ENCODE peak calls at places on chromosomes 11 and 22, in six cellular contexts. K is HL-60, Y is lung, A is A549, L is H1, B is foreskin fibroblast. E is an unnamed sample.

GRCh38 chr22:46370584-46371373 is 35.3 kb downstream of the TRMU start:
- DNase-seq in A (no peak), K (no peak), L (no peak), B (no peak), Y (no peak), E (no peak)

GRCh38 chr11:44408141-44408540 is 98.2 kb upstream of the ALX4 start:
- DNase-seq in B (no peak), Y (no peak), K (no peak), L (no peak), A (no peak), E (no peak)

GRCh38 chr11:119999220-119999619 is 138.7 kb downstream of the TRIM29 start:
- DNase-seq in K (no peak), A (no peak), B (no peak), Y (no peak), L (no peak), E (peak)

GRCh38 chr22:20777420-20778177 is 3.7 kb downstream of the SERPIND1 start:
- DNase-seq in L (no peak), B (peak), K (no peak), A (peak), Y (no peak), E (peak)

GRCh38 chr22:19524170-19525115 is at the start of gene CLDN5:
- DNase-seq in B (peak), Y (no peak), A (no peak), L (peak), K (peak), E (peak)

GRCh38 chr11:63912678-63913077 is 4.3 kb downstream of the RCOR2 start:
- DNase-seq in L (no peak), B (no peak), Y (no peak), A (no peak), K (no peak), E (no peak)

GRCh38 chr22:46376096-46376495 is 40.6 kb downstream of the TRMU start:
- DNase-seq in Y (no peak), A (no peak), B (no peak), L (no peak), K (no peak), E (no peak)

GRCh38 chr11:69044111-69045013 is 4.4 kb upstream of the TPCN2 start:
- DNase-seq in A (peak), Y (peak), L (peak), K (no peak), B (peak), E (peak)

GRCh38 chr11:71282581-71283351 is 30.4 kb upstream of the SHANK2 start:
- DNase-seq in Y (no peak), B (no peak), K (no peak), L (no peak), A (no peak), E (no peak)

GRCh38 chr22:19718255-19719054 is 4.2 kb downstream of the SEPTIN5 start:
- DNase-seq in K (no peak), Y (no peak), A (no peak), B (no peak), L (no peak), E (no peak)

GRCh38 chr11:113167599-113167998 is 146.8 kb upstream of the TTC12 start:
- DNase-seq in B (no peak), A (no peak), Y (no peak), K (no peak), L (no peak), E (no peak)

GRCh38 chr22:48503876-48504275 is 1323.8 kb downstream of the BRD1 start:
- DNase-seq in K (no peak), L (no peak), A (no peak), B (no peak), Y (no peak), E (no peak)

GRCh38 chr11:12052676-12053605 is 44.5 kb upstream of the DKK3 start:
- DNase-seq in K (no peak), Y (no peak), L (no peak), A (no peak), B (no peak), E (no peak)

GRCh38 chr11:26950260-26950719 is 43.6 kb upstream of the FIBIN start:
- DNase-seq in Y (peak), A (no peak), B (peak), K (no peak), L (no peak), E (peak)

GRCh38 chr11:66061268-66061667 is 8.8 kb upstream of the PACS1 start:
- DNase-seq in B (no peak), A (no peak), Y (no peak), K (no peak), L (no peak), E (no peak)

DNA sequence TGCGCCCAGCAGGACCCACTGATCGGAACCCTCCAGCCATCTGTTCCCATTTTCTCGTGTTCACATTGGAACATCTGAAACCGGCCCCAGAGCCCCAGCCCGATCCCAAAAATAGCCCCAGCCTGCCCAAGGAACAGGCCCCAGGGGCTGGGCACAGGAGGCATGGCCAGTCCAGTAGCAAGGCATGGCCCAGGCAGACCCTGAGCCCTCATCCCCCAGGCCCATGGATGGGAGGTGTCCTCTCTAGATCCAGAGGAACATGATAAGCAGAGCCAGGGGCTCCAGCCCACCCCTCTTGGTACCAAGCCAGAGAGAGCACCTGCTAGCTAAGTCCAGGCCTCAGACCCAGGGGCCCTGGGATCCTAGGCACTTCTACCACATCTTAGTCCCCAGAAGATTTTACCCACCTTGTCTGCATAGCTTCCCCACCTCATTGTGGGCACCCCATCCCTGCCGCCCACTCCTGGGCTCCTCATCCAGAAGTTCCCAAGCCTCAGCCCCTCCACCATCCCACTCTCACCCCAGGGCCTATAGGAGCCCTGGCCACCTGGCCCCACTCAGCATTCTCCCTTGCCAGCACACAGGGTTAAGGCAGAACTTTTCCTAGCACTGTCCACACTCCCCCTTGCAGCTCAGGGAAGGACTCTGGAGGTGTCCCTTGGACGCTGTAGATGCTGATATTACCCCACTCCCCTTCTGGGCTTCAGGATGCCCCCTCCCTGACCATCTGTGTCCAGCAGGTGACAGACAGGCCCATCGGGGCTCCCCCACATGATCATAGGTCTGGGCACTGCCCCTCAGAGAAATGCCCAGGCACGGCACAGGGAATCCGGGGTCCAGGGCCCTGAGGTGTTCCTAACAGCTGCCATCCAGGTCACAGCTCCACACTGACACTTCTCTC is 9.5 kb downstream of the BCL9L start:
- DNase-seq in B (no peak), Y (no peak), K (no peak), L (no peak), A (no peak), E (no peak)
- H3K4me3 ChIP-seq in B (peak), Y (no peak), K (no peak), L (no peak), A (peak), E (peak)

GRCh38 chr22:37544955-37545702 is 15.2 kb upstream of the CDC42EP1 start:
- DNase-seq in A (peak), K (no peak), L (peak), B (peak), Y (peak), E (peak)
- TF ChIP-seq CTCF in A (peak), K (peak), L (peak), B (peak), Y (peak), E (peak)

GRCh38 chr11:22193348-22194051 is 615 bp downstream of the ANO5 start:
- DNase-seq in B (peak), A (peak), K (no peak), L (peak), Y (peak), E (no peak)
- H3K4me3 ChIP-seq in B (peak), A (peak), K (peak), L (peak), Y (peak), E (no peak)

GRCh38 chr11:88341852-88342251 is 4.3 kb upstream of the CTSC start:
- DNase-seq in K (no peak), L (peak), A (no peak), Y (no peak), B (no peak), E (no peak)
- TF ChIP-seq CTCF in K (no peak), L (peak), A (no peak), Y (no peak), B (no peak), E (no peak)

DNA sequence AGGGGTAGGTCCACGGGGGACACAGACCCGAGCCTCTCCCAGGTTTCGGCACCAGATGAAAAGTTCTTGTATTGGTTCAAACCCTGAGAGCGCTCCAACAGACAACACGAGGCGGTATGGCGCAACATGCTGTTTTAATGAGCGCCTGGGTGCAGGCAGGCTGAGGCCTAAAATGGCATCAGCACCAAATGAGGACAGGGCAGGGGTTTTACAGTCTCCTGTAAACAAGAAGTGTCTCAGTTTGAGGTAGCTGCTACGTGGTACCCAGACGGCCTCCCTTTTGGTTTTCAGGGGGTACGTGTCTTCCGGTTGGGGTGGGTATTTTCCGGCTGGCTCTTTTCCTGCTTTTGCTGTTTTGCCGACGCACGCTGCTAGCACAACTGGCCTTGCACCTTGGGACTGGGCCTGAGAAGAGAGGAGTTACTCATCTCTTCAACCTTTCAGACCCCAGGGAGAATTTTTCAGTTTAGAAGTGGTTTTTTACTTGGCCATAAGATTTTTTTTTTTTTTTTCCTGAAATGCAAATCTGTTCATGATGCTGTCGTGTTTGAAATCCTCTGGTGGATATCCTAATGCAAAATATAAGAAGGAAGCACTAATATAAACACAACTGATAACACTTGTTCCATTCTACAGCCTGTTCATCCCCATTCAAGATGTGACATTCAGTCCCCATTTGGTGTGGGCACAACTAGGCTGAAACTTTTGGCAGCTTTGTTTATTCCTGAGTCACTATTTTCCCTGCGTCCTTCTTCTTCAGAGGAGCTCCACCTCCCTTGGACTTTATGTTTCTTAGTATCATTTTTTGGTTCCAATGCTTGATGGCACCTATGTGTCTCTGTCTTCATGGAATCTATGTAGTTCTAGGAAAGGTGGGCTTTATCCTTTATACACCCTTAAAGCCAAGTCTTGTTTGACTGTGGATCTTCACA is 6.5 kb downstream of the PPFIBP2 start:
- DNase-seq in B (peak), L (no peak), Y (no peak), K (no peak), A (no peak), E (peak)
- H3K4me3 ChIP-seq in B (no peak), L (no peak), Y (no peak), K (no peak), A (no peak), E (no peak)

GRCh38 chr11:61384271-61385242 is 7.8 kb upstream of the TMEM216 start:
- DNase-seq in Y (no peak), A (no peak), K (no peak), B (peak), L (peak), E (peak)
- TF ChIP-seq CTCF in Y (no peak), A (peak), K (peak), B (peak), L (peak), E (peak)

E was measured in fibroblast of villous mesenchyme.